ENCODE peak calls at places on chromosomes 1 and 21, in six cellular contexts. One of them, this sample, is unnamed.

GRCh38 chr1:228276901-228277490 is 69.2 kb downstream of the OBSCN start:
- DNase-seq in mesenchymal stem cell: no peak
- DNase-seq in GM23338: peak
- DNase-seq in transverse colon: no peak
- DNase-seq in colonic mucosa: no peak
- DNase-seq in mammary epithelial cell: no peak
- DNase-seq in this sample: no peak

GRCh38 chr1:1665815-1666251 is 7.0 kb upstream of the CDK11B start:
- DNase-seq in mammary epithelial cell: no peak
- DNase-seq in transverse colon: no peak
- DNase-seq in GM23338: peak
- DNase-seq in mesenchymal stem cell: no peak
- DNase-seq in colonic mucosa: no peak
- DNase-seq in this sample: no peak

GRCh38 chr1:166730299-166730888 is 108.9 kb upstream of the POGK start:
- DNase-seq in GM23338: peak
- DNase-seq in colonic mucosa: no peak
- DNase-seq in mammary epithelial cell: peak
- DNase-seq in transverse colon: no peak
- DNase-seq in mesenchymal stem cell: no peak
- DNase-seq in this sample: no peak

GRCh38 chr1:10615336-10615735 is 140.6 kb downstream of the PEX14 start:
- DNase-seq in transverse colon: no peak
- DNase-seq in GM23338: no peak
- DNase-seq in mesenchymal stem cell: no peak
- DNase-seq in mammary epithelial cell: no peak
- DNase-seq in colonic mucosa: no peak
- DNase-seq in this sample: no peak

GRCh38 chr1:44361478-44361877 is 6.4 kb upstream of the ERI3 start:
- DNase-seq in GM23338: peak
- DNase-seq in transverse colon: no peak
- DNase-seq in mesenchymal stem cell: no peak
- DNase-seq in mammary epithelial cell: no peak
- DNase-seq in colonic mucosa: no peak
- DNase-seq in this sample: no peak

GRCh38 chr1:8424539-8425116 is 106.7 kb downstream of the SLC45A1 start:
- DNase-seq in transverse colon: peak
- DNase-seq in mammary epithelial cell: peak
- DNase-seq in colonic mucosa: peak
- DNase-seq in GM23338: peak
- DNase-seq in mesenchymal stem cell: no peak
- DNase-seq in this sample: peak

GRCh38 chr1:79550402-79550801 is 543.9 kb upstream of the ADGRL4 start:
- DNase-seq in mesenchymal stem cell: no peak
- DNase-seq in colonic mucosa: no peak
- DNase-seq in transverse colon: no peak
- DNase-seq in mammary epithelial cell: no peak
- DNase-seq in GM23338: no peak
- DNase-seq in this sample: no peak

GRCh38 chr1:54172614-54173312 is 20.0 kb upstream of the CDCP2 start:
- DNase-seq in transverse colon: no peak
- DNase-seq in GM23338: no peak
- DNase-seq in mammary epithelial cell: no peak
- DNase-seq in colonic mucosa: no peak
- DNase-seq in mesenchymal stem cell: peak
- DNase-seq in this sample: no peak

GRCh38 chr1:29354511-29355098 is 118.3 kb downstream of the PTPRU start:
- DNase-seq in mesenchymal stem cell: no peak
- DNase-seq in transverse colon: no peak
- DNase-seq in mammary epithelial cell: peak
- DNase-seq in GM23338: no peak
- DNase-seq in colonic mucosa: no peak
- DNase-seq in this sample: no peak

GRCh38 chr1:225447649-225448048 is 19.8 kb upstream of the LBR start:
- DNase-seq in transverse colon: peak
- DNase-seq in mesenchymal stem cell: no peak
- DNase-seq in GM23338: no peak
- DNase-seq in mammary epithelial cell: no peak
- DNase-seq in colonic mucosa: no peak
- DNase-seq in this sample: no peak

GRCh38 chr1:75723989-75724471 is 479 bp upstream of the ACADM start:
- DNase-seq in colonic mucosa: peak
- DNase-seq in transverse colon: peak
- DNase-seq in GM23338: peak
- DNase-seq in mesenchymal stem cell: peak
- DNase-seq in mammary epithelial cell: peak
- DNase-seq in this sample: peak

GRCh38 chr1:230309646-230310177 is 116.4 kb downstream of the PGBD5 start:
- DNase-seq in transverse colon: no peak
- DNase-seq in GM23338: no peak
- DNase-seq in colonic mucosa: no peak
- DNase-seq in mesenchymal stem cell: no peak
- DNase-seq in mammary epithelial cell: no peak
- DNase-seq in this sample: no peak

GRCh38 chr1:110309768-110310167 is 29.4 kb upstream of the RBM15 start:
- DNase-seq in mesenchymal stem cell: peak
- DNase-seq in transverse colon: no peak
- DNase-seq in mammary epithelial cell: peak
- DNase-seq in GM23338: no peak
- DNase-seq in colonic mucosa: no peak
- DNase-seq in this sample: no peak

GRCh38 chr1:232669981-232670763 is 40.2 kb upstream of the SIPA1L2 start:
- DNase-seq in GM23338: no peak
- DNase-seq in mesenchymal stem cell: no peak
- DNase-seq in colonic mucosa: no peak
- DNase-seq in mammary epithelial cell: no peak
- DNase-seq in transverse colon: no peak
- DNase-seq in this sample: no peak

GRCh38 chr1:2499986-2500596 is 24.0 kb downstream of the PLCH2 start:
- DNase-seq in transverse colon: no peak
- DNase-seq in GM23338: no peak
- DNase-seq in mammary epithelial cell: no peak
- DNase-seq in colonic mucosa: no peak
- DNase-seq in mesenchymal stem cell: no peak
- DNase-seq in this sample: no peak

GRCh38 chr21:32917392-32918135 is 108.2 kb upstream of the OLIG2 start:
- DNase-seq in transverse colon: no peak
- DNase-seq in mesenchymal stem cell: no peak
- DNase-seq in mammary epithelial cell: no peak
- DNase-seq in GM23338: no peak
- DNase-seq in colonic mucosa: no peak
- DNase-seq in this sample: no peak

GRCh38 chr1:222096883-222097282 is 355.0 kb upstream of the DUSP10 start:
- DNase-seq in GM23338: no peak
- DNase-seq in colonic mucosa: no peak
- DNase-seq in mammary epithelial cell: peak
- DNase-seq in transverse colon: no peak
- DNase-seq in mesenchymal stem cell: no peak
- DNase-seq in this sample: no peak

GRCh38 chr1:236887081-236887480 is 92.0 kb downstream of the MTR start:
- DNase-seq in GM23338: no peak
- DNase-seq in transverse colon: no peak
- DNase-seq in mammary epithelial cell: no peak
- DNase-seq in mesenchymal stem cell: no peak
- DNase-seq in colonic mucosa: no peak
- DNase-seq in this sample: no peak

GRCh38 chr1:155003227-155003765 is 694 bp downstream of the ZBTB7B start:
- DNase-seq in colonic mucosa: peak
- DNase-seq in mammary epithelial cell: no peak
- DNase-seq in transverse colon: peak
- DNase-seq in GM23338: peak
- DNase-seq in mesenchymal stem cell: peak
- DNase-seq in this sample: peak

GRCh38 chr1:200487650-200488049 is 77.8 kb upstream of the ZNF281 start:
- DNase-seq in colonic mucosa: no peak
- DNase-seq in GM23338: no peak
- DNase-seq in transverse colon: no peak
- DNase-seq in mesenchymal stem cell: no peak
- DNase-seq in mammary epithelial cell: no peak
- DNase-seq in this sample: no peak

GRCh38 chr1:32652244-32652962 is 1.4 kb downstream of the RBBP4 start:
- DNase-seq in colonic mucosa: no peak
- DNase-seq in GM23338: no peak
- DNase-seq in mammary epithelial cell: no peak
- DNase-seq in transverse colon: no peak
- DNase-seq in mesenchymal stem cell: no peak
- DNase-seq in this sample: no peak

GRCh38 chr1:8797230-8797629 is 20.2 kb downstream of the RERE start:
- DNase-seq in GM23338: no peak
- DNase-seq in mammary epithelial cell: peak
- DNase-seq in mesenchymal stem cell: no peak
- DNase-seq in transverse colon: no peak
- DNase-seq in colonic mucosa: no peak
- DNase-seq in this sample: no peak

GRCh38 chr21:33302796-33303195 is 22.0 kb upstream of the IFNAR1 start:
- DNase-seq in mesenchymal stem cell: no peak
- DNase-seq in transverse colon: no peak
- DNase-seq in colonic mucosa: peak
- DNase-seq in GM23338: peak
- DNase-seq in mammary epithelial cell: no peak
- DNase-seq in this sample: no peak

GRCh38 chr21:24976238-24976637 is 631.0 kb downstream of the MRPL39 start:
- DNase-seq in transverse colon: no peak
- DNase-seq in mammary epithelial cell: no peak
- DNase-seq in mesenchymal stem cell: no peak
- DNase-seq in GM23338: no peak
- DNase-seq in colonic mucosa: no peak
- DNase-seq in this sample: no peak

GRCh38 chr1:31703431-31704260 is at the start of gene COL16A1:
- DNase-seq in mesenchymal stem cell: peak
- DNase-seq in transverse colon: peak
- DNase-seq in GM23338: peak
- DNase-seq in colonic mucosa: peak
- DNase-seq in mammary epithelial cell: peak
- DNase-seq in this sample: peak

GRCh38 chr1:81876901-81877750 is 76.4 kb downstream of the ADGRL2 start:
- DNase-seq in mammary epithelial cell: peak
- DNase-seq in mesenchymal stem cell: peak
- DNase-seq in GM23338: peak
- DNase-seq in colonic mucosa: no peak
- DNase-seq in transverse colon: no peak
- DNase-seq in this sample: no peak

GRCh38 chr1:24254783-24255182 is 64.4 kb upstream of the GRHL3 start:
- DNase-seq in GM23338: peak
- DNase-seq in colonic mucosa: no peak
- DNase-seq in mesenchymal stem cell: no peak
- DNase-seq in transverse colon: no peak
- DNase-seq in mammary epithelial cell: no peak
- DNase-seq in this sample: no peak

GRCh38 chr1:166874464-166874863 is 1.6 kb downstream of the TADA1 start:
- DNase-seq in colonic mucosa: no peak
- DNase-seq in transverse colon: no peak
- DNase-seq in GM23338: no peak
- DNase-seq in mammary epithelial cell: no peak
- DNase-seq in mesenchymal stem cell: no peak
- DNase-seq in this sample: no peak

DNA sequence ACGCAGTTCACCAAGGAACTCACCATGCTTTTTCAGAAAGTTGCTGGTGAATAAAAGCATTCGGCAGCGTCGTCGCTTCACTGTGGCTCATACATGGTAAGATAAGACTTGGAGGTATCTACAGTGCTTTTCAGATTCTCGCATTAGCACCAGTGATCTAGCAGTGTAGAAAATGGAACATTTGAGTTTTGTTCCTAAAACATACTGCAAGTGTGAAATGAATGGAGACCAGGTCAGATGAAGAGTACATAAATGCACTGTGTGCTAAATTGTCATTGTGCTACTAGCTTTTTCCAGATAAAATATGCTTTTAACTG is 200.3 kb downstream of the PDE4B start:
- DNase-seq in transverse colon: no peak
- DNase-seq in colonic mucosa: no peak
- DNase-seq in mammary epithelial cell: no peak
- DNase-seq in mesenchymal stem cell: no peak
- DNase-seq in GM23338: no peak
- DNase-seq in this sample: no peak
- H3K4me3 ChIP-seq in transverse colon: no peak
- H3K4me3 ChIP-seq in colonic mucosa: no peak
- H3K4me3 ChIP-seq in mammary epithelial cell: no peak
- H3K4me3 ChIP-seq in mesenchymal stem cell: no peak
- H3K4me3 ChIP-seq in GM23338: no peak
- H3K4me3 ChIP-seq in this sample: no peak

DNA sequence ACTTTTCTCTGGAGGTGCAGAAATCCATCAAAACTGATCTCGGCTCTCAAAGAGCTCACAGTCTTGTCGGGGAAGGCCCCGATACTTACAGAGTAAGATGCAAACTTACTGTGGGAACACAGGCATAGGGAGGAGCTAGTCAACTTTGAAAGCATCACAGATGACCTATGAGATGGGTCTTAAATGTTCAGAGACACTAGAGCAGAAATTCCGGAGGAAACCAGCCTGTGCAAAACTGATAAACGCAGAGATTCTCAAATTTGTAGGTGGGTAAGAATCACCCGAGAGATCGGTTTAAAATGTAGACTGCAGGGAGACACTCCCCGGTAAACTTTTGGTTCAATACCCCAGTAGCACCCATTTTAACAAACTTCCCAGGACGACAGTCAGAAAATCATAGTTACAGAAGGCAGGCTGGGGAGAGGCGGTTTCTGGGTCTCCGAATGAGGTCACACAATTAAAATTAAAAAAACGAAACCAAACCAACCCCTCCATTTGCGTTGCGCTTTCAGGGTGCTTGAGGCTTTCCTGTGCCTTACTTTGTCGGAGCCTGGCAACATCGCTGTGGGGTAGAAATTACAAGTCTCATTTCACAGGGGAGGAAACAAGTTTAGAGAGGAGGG is 759 bp upstream of the THRAP3 start:
- DNase-seq in mammary epithelial cell: peak
- DNase-seq in colonic mucosa: peak
- DNase-seq in transverse colon: peak
- DNase-seq in mesenchymal stem cell: peak
- DNase-seq in GM23338: peak
- DNase-seq in this sample: no peak
- H3K27ac ChIP-seq in mammary epithelial cell: peak
- H3K27ac ChIP-seq in colonic mucosa: peak
- H3K27ac ChIP-seq in transverse colon: peak
- H3K27ac ChIP-seq in mesenchymal stem cell: peak
- H3K27ac ChIP-seq in GM23338: peak
- H3K27ac ChIP-seq in this sample: peak

GRCh38 chr1:89310976-89311375 is 38.3 kb upstream of the GBP5 start:
- DNase-seq in mesenchymal stem cell: no peak
- DNase-seq in transverse colon: no peak
- DNase-seq in GM23338: no peak
- DNase-seq in mammary epithelial cell: no peak
- DNase-seq in colonic mucosa: no peak
- DNase-seq in this sample: no peak
- H3K4me3 ChIP-seq in mesenchymal stem cell: no peak
- H3K4me3 ChIP-seq in transverse colon: no peak
- H3K4me3 ChIP-seq in GM23338: no peak
- H3K4me3 ChIP-seq in mammary epithelial cell: no peak
- H3K4me3 ChIP-seq in colonic mucosa: no peak
- H3K4me3 ChIP-seq in this sample: no peak

DNA sequence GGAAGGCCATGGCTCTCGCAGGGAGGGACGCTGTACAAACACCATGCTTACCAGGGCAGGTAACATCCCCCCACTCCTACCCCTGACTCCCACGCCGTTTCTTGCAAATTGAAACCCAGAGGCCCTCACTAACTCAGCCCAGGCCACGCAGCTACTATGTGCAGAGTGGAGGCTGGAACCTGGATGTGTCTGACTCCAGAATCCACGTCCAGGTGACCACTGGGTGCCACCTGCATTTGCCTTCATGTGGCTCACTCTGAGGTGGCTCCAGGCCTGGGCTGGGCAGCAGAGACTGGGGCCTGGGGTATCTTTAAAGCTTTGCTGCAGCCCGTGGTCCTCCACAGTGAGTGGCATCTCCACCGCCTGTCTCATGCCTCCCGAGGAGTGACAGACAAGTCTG is 29.6 kb upstream of the AJAP1 start:
- DNase-seq in mesenchymal stem cell: no peak
- DNase-seq in transverse colon: no peak
- DNase-seq in mammary epithelial cell: no peak
- DNase-seq in GM23338: no peak
- DNase-seq in colonic mucosa: no peak
- DNase-seq in this sample: no peak
- H3K27ac ChIP-seq in mesenchymal stem cell: no peak
- H3K27ac ChIP-seq in transverse colon: no peak
- H3K27ac ChIP-seq in mammary epithelial cell: no peak
- H3K27ac ChIP-seq in GM23338: no peak
- H3K27ac ChIP-seq in colonic mucosa: no peak
- H3K27ac ChIP-seq in this sample: no peak

This sample was measured in body of pancreas.